ENCODE peak calls at places on chromosomes 12 and 14, in five cellular contexts. Z is spleen, Y is PC-3, B is left lung, V is GM23248. H is an unnamed sample.

GRCh38 chr14:65704850-65705249 is 292.3 kb downstream of the FUT8 start:
- DNase-seq in B (no peak), Z (no peak), Y (no peak), V (peak), H (no peak)

GRCh38 chr12:125092872-125093680 is 27.8 kb downstream of the AACS start:
- DNase-seq in Y (peak), B (peak), Z (no peak), V (peak), H (peak)

GRCh38 chr12:559907-560455 is 100.2 kb downstream of the B4GALNT3 start:
- DNase-seq in B (no peak), Z (no peak), Y (no peak), V (no peak), H (no peak)

GRCh38 chr14:89384636-89385035 is 32.4 kb downstream of the FOXN3 start:
- DNase-seq in V (no peak), Y (no peak), B (no peak), Z (no peak), H (no peak)

GRCh38 chr12:40551466-40551865 is 140.8 kb upstream of the CNTN1 start:
- DNase-seq in B (no peak), V (peak), Z (no peak), Y (no peak), H (no peak)

GRCh38 chr12:79373896-79374499 is 316.8 kb downstream of the PAWR start:
- DNase-seq in B (no peak), Z (no peak), Y (peak), V (peak), H (peak)

GRCh38 chr14:67358914-67359313 is 690 bp downstream of the ATP6V1D start:
- DNase-seq in V (peak), B (no peak), Z (no peak), Y (peak), H (no peak)

GRCh38 chr14:103552011-103552797 is 10.3 kb downstream of the BAG5 start:
- DNase-seq in V (peak), Y (peak), Z (no peak), B (peak), H (peak)

GRCh38 chr14:80304125-80304766 is 92.9 kb upstream of the DIO2 start:
- DNase-seq in V (peak), Z (no peak), Y (no peak), B (no peak), H (peak)

GRCh38 chr14:69328317-69328716 is 68.4 kb downstream of the GALNT16 start:
- DNase-seq in Z (peak), Y (no peak), V (no peak), B (no peak), H (no peak)

GRCh38 chr14:35045798-35046047 is 349 bp upstream of the FAM177A1 start:
- DNase-seq in B (no peak), Z (no peak), Y (peak), V (no peak), H (no peak)

GRCh38 chr14:72503696-72504368 is 390.1 kb downstream of the DPF3 start:
- DNase-seq in V (peak), Y (peak), B (no peak), Z (no peak), H (peak)

GRCh38 chr12:2295941-2296461 is 243.2 kb downstream of the CACNA1C start:
- DNase-seq in B (no peak), V (peak), Y (no peak), Z (no peak), H (peak)

GRCh38 chr12:123705935-123706334 is 6.2 kb upstream of the ATP6V0A2 start:
- DNase-seq in Y (peak), Z (no peak), B (no peak), V (no peak), H (no peak)

GRCh38 chr14:24734917-24735500 is 101.0 kb upstream of the GZMB start:
- DNase-seq in Y (peak), V (peak), Z (no peak), B (no peak), H (peak)

GRCh38 chr14:90109858-90110257 is 48.1 kb downstream of the KCNK13 start:
- DNase-seq in Y (peak), Z (no peak), B (no peak), V (no peak), H (no peak)

GRCh38 chr12:52086944-52087835 is 7.7 kb downstream of the SMIM41 start:
- DNase-seq in Z (peak), Y (no peak), B (no peak), V (no peak), H (no peak)

GRCh38 chr14:50531595-50532501 is 521 bp downstream of the MAP4K5 start:
- DNase-seq in Z (peak), V (peak), B (peak), Y (peak), H (peak)